ENCODE peak calls at places on chromosomes 4 and X, in four cellular contexts. P is endodermal cell, I is RWPE1, D is lower leg skin. F is an unnamed sample.

GRCh38 chr4:99687120-99687519 is 29.5 kb upstream of the C4orf54 start:
- DNase-seq in P (no peak), I (no peak), D (no peak), F (no peak)

GRCh38 chr4:7651461-7651921 is 216.8 kb upstream of the PSAPL1 start:
- DNase-seq in P (peak), I (peak), D (no peak), F (no peak)

GRCh38 chr4:42501624-42502401 is 104.5 kb downstream of the SHISA3 start:
- DNase-seq in P (peak), I (no peak), D (no peak), F (no peak)

GRCh38 chr4:88010921-88011320 is 3.5 kb downstream of the PKD2 start:
- DNase-seq in P (no peak), I (no peak), D (no peak), F (no peak)

GRCh38 chrX:21986596-21986995 is 45.5 kb upstream of the PHEX start:
- DNase-seq in P (no peak), I (no peak), D (no peak), F (no peak)

GRCh38 chrX:48789366-48790220 is 3.2 kb downstream of the GATA1 start:
- DNase-seq in P (no peak), I (no peak), D (peak), F (no peak)

GRCh38 chr4:176708771-176709311 is 83.9 kb downstream of the VEGFC start:
- DNase-seq in P (no peak), I (no peak), D (no peak), F (no peak)

GRCh38 chr4:53840643-53841042 is 223.8 kb downstream of the CHIC2 start:
- DNase-seq in P (no peak), I (peak), D (no peak), F (no peak)

GRCh38 chr4:115489284-115489683 is 375.9 kb upstream of the NDST4 start:
- DNase-seq in P (no peak), I (no peak), D (no peak), F (no peak)

GRCh38 chr4:158775091-158775651 is 6.3 kb downstream of the FNIP2 start:
- DNase-seq in P (no peak), I (peak), D (no peak), F (no peak)

GRCh38 chrX:96568088-96568487 is 116.6 kb upstream of the DIAPH2 start:
- DNase-seq in P (no peak), I (no peak), D (no peak), F (no peak)

GRCh38 chr4:100075056-100075455 is 115.2 kb downstream of the DDIT4L start:
- DNase-seq in P (no peak), I (no peak), D (no peak), F (no peak)

GRCh38 chrX:10341309-10341708 is 184.5 kb downstream of the CLCN4 start:
- DNase-seq in P (no peak), I (no peak), D (no peak), F (no peak)

GRCh38 chrX:126485371-126485770 is 67.2 kb downstream of the DCAF12L1 start:
- DNase-seq in P (no peak), I (no peak), D (no peak), F (no peak)

GRCh38 chr4:155085843-155086530 is 122.4 kb upstream of the NPY2R start:
- DNase-seq in P (no peak), I (no peak), D (no peak), F (no peak)

GRCh38 chrX:50067435-50068292 is 133.1 kb downstream of the AKAP4 start:
- DNase-seq in P (peak), I (no peak), D (no peak), F (no peak)

GRCh38 chr4:80182237-80182866 is 15.0 kb upstream of the PRDM8 start:
- DNase-seq in P (no peak), I (no peak), D (no peak), F (no peak)

GRCh38 chr4:95255396-95256107 is 293.2 kb downstream of the UNC5C start:
- DNase-seq in P (no peak), I (peak), D (no peak), F (no peak)

GRCh38 chr4:15163284-15163645 is 161.0 kb downstream of the CPEB2 start:
- DNase-seq in P (no peak), I (no peak), D (no peak), F (no peak)

DNA sequence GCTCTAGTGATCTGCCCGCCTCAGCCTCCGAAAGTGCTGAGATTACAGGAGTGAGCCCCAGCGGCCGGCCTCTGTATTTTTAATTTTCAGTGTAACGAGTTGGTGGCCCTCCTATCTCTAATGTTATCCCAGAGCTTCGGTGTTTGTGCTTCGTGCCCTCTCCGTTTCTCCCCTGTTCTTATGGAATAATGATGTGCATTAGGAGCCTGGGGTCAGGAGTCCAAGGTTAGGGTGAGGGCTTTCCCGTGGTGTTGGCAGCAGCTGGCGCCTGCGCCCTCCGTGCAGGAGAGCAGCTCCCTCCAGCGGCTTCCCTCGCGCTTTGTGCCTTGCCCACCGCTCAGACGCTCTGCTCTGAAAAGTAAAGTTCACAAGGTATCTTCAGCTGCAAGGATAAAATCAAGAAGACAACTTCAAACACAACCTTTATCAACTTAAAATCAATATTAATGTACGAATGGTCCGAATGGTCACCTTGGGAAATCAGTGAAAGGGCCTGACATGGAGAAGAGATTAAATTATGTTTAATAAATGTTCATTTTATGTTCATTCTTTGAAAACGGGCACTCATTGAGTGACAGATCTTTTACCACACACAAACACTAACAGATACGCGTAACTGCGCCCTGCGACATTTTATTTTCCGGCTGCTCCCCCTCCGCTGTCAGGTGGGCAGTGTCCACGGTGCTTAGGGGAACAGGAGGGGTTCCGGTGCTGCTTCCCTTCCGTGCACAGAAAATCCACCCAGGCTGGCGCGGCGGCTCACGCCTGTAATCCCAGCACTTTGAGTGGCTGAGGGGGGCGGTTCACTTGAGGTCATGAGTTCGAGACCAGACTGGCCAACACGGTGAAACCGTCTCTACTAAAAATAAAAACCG is 62.4 kb downstream of the TRAPPC11 start:
- DNase-seq in P (peak), I (no peak), D (no peak), F (peak)
- TF ChIP-seq CTCF in P (peak), I (no peak), D (no peak), F (peak)

GRCh38 chr4:180665994-180666818 is 1577.0 kb upstream of the TENM3 start:
- DNase-seq in P (peak), I (peak), D (no peak), F (no peak)

GRCh38 chr4:180669637-180670036 is 1573.6 kb upstream of the TENM3 start:
- DNase-seq in P (no peak), I (no peak), D (no peak), F (no peak)

GRCh38 chr4:180665481-180665880 is 1577.7 kb upstream of the TENM3 start:
- DNase-seq in P (no peak), I (no peak), D (no peak), F (no peak)

GRCh38 chr4:180668732-180669131 is 1574.5 kb upstream of the TENM3 start:
- DNase-seq in P (no peak), I (no peak), D (peak), F (no peak)

GRCh38 chr4:180664766-180665368 is 1578.3 kb upstream of the TENM3 start:
- DNase-seq in P (peak), I (peak), D (peak), F (no peak)
- TF ChIP-seq CTCF in P (peak), I (peak), D (no peak), F (peak)

DNA sequence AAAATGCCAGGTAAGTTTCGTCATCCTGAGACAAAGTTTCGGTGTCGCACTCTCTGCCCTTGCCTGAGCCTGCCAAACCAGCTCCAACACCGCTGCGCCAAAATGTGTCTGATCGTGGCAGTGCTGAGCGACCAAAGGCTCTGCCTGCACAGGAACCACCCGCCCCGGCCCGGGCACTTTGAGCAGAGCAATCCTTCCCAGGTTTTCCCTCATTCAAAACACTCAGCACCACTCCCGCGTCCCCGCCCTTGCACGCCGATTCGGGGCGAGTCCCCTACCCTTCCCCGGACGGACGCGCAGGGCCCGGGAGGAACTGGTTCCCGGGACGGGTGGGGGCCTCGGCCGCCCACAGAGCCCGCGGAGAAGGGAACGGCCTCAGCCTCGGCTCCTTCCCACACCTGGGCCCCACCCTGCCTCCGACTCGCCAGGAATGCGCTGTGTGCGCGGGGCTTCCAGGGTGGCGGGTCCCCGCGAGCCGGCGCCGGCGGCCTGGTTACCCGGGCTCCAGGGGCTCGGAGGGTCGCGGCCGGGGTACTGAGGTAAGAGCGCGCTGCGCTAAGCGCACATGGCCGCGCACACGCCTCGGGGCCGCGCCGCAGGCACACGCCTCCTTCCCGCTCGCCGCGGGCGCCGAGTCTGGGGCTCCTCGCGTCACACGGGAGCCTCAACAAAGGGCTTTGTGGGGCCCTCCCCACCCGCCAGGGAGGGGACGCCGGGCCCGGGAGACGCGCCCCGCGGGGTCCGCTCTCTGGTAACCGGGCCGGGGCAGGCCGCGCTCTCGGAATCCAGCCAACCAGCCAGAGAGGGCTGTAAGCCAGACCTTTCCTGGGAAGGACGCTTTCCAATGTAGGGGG is at the start of gene C4orf36:
- DNase-seq in P (peak), I (peak), D (peak), F (no peak)
- TF ChIP-seq CTCF in P (no peak), I (peak), D (no peak), F (no peak)

GRCh38 chrX:99798951-99799350 is 611.1 kb downstream of the PCDH19 start:
- DNase-seq in P (no peak), I (no peak), D (no peak), F (no peak)

GRCh38 chrX:99800016-99800415 is 610.1 kb downstream of the PCDH19 start:
- DNase-seq in P (no peak), I (no peak), D (no peak), F (no peak)

GRCh38 chrX:99795495-99795894 is 614.6 kb downstream of the PCDH19 start:
- DNase-seq in P (no peak), I (no peak), D (no peak), F (no peak)
- TF ChIP-seq CTCF in P (peak), I (no peak), D (no peak), F (no peak)

DNA sequence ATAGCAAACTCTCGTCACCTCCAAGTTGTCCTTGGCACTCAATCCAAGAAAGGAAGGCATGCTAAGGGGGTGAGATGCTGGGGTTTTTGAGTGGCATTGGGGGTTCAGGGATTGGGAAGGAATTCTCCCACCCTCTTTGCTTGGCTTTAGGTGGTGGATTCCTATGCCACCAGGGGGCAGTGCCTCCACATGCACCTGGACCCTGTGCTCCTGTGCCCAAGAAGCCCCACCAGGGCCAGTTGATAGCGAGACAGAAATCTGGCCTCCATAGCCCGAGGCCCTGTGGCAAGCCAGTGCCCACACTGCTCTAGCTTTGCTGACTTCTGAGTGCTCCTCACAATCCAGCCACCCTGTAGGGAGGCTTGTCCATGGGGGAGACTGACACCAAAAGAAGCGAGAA is 2.0 kb upstream of the FATE1 start:
- DNase-seq in P (peak), I (peak), D (no peak), F (no peak)
- TF ChIP-seq CTCF in P (peak), I (peak), D (no peak), F (peak)

GRCh38 chrX:40877869-40878268 is 142.5 kb upstream of the MED14 start:
- DNase-seq in P (no peak), I (no peak), D (no peak), F (no peak)
- TF ChIP-seq CTCF in P (no peak), I (no peak), D (no peak), F (peak)

F was measured in CD14-positive monocyte.